ENCODE peak calls at places on chromosomes 2 and 18, in four cellular contexts. One of them, this sample, is unnamed.

GRCh38 chr2:133777607-133778006 is 209.3 kb upstream of the NCKAP5 start:
- DNase-seq in amniotic stem cell: no peak
- DNase-seq in stimulated activated naive B cell treated with anti-CD40 and anti-IgM and Interleukin-4, amounts not matched to agents 10 μg/mL and 1 μg/mL and 100 μg/mL, for 72 hours: no peak
- DNase-seq in GDM1: no peak
- DNase-seq in this sample: peak; percentile 1

GRCh38 chr2:41775381-41776025 is 272.3 kb upstream of the PKDCC start:
- DNase-seq in amniotic stem cell: no peak
- DNase-seq in stimulated activated naive B cell treated with anti-CD40 and anti-IgM and Interleukin-4, amounts not matched to agents 10 μg/mL and 1 μg/mL and 100 μg/mL, for 72 hours: no peak
- DNase-seq in GDM1: no peak
- DNase-seq in this sample: no peak

GRCh38 chr2:218891275-218892135 is 10.9 kb downstream of the WNT10A start:
- DNase-seq in amniotic stem cell: no peak
- DNase-seq in stimulated activated naive B cell treated with anti-CD40 and anti-IgM and Interleukin-4, amounts not matched to agents 10 μg/mL and 1 μg/mL and 100 μg/mL, for 72 hours: no peak
- DNase-seq in GDM1: no peak
- DNase-seq in this sample: no peak

GRCh38 chr2:240358080-240358479 is 77.4 kb upstream of the GPC1 start:
- DNase-seq in amniotic stem cell: no peak
- DNase-seq in stimulated activated naive B cell treated with anti-CD40 and anti-IgM and Interleukin-4, amounts not matched to agents 10 μg/mL and 1 μg/mL and 100 μg/mL, for 72 hours: no peak
- DNase-seq in GDM1: no peak
- DNase-seq in this sample: no peak

GRCh38 chr2:207395535-207396251 is 134.1 kb upstream of the CREB1 start:
- DNase-seq in amniotic stem cell: no peak
- DNase-seq in stimulated activated naive B cell treated with anti-CD40 and anti-IgM and Interleukin-4, amounts not matched to agents 10 μg/mL and 1 μg/mL and 100 μg/mL, for 72 hours: no peak
- DNase-seq in GDM1: no peak
- DNase-seq in this sample: no peak

GRCh38 chr18:5970032-5970431 is 74.7 kb upstream of the TMEM200C start:
- DNase-seq in amniotic stem cell: no peak
- DNase-seq in stimulated activated naive B cell treated with anti-CD40 and anti-IgM and Interleukin-4, amounts not matched to agents 10 μg/mL and 1 μg/mL and 100 μg/mL, for 72 hours: no peak
- DNase-seq in GDM1: no peak
- DNase-seq in this sample: peak; percentile 21

GRCh38 chr2:240198226-240198625 is 57.8 kb upstream of the OTOS start:
- DNase-seq in amniotic stem cell: no peak
- DNase-seq in stimulated activated naive B cell treated with anti-CD40 and anti-IgM and Interleukin-4, amounts not matched to agents 10 μg/mL and 1 μg/mL and 100 μg/mL, for 72 hours: no peak
- DNase-seq in GDM1: no peak
- DNase-seq in this sample: no peak

GRCh38 chr2:213834331-213834730 is 550.1 kb downstream of the SPAG16 start:
- DNase-seq in amniotic stem cell: peak; percentile 30
- DNase-seq in stimulated activated naive B cell treated with anti-CD40 and anti-IgM and Interleukin-4, amounts not matched to agents 10 μg/mL and 1 μg/mL and 100 μg/mL, for 72 hours: no peak
- DNase-seq in GDM1: no peak
- DNase-seq in this sample: no peak

GRCh38 chr2:230930149-230930780 is 5.2 kb upstream of the GPR55 start:
- DNase-seq in amniotic stem cell: no peak
- DNase-seq in stimulated activated naive B cell treated with anti-CD40 and anti-IgM and Interleukin-4, amounts not matched to agents 10 μg/mL and 1 μg/mL and 100 μg/mL, for 72 hours: no peak
- DNase-seq in GDM1: no peak
- DNase-seq in this sample: no peak

GRCh38 chr2:46351388-46352141 is 54.4 kb downstream of the EPAS1 start:
- DNase-seq in amniotic stem cell: no peak
- DNase-seq in stimulated activated naive B cell treated with anti-CD40 and anti-IgM and Interleukin-4, amounts not matched to agents 10 μg/mL and 1 μg/mL and 100 μg/mL, for 72 hours: peak; percentile 31
- DNase-seq in GDM1: no peak
- DNase-seq in this sample: peak; percentile 18

This sample was measured in GM23338.